ENCODE peak calls at places on chromosomes 7 and 10, in five cellular contexts. Q is memory B cell; O is activated CD8-positive, alpha-beta memory T cell treated with anti-CD3 and anti-CD28 coated beads for 24 hours; K is coronary artery; C is cortex of kidney. X is an unnamed sample.

GRCh38 chr10:52212062-52212461 is 102.0 kb upstream of the DKK1 start:
- DNase-seq in Q (no peak), O (no peak), K (no peak), C (no peak), X (no peak)

GRCh38 chr10:18406136-18406535 is 245.3 kb downstream of the NSUN6 start:
- DNase-seq in Q (no peak), O (no peak), K (no peak), C (no peak), X (no peak)

GRCh38 chr7:106057962-106058901 is 53.9 kb downstream of the SYPL1 start:
- DNase-seq in Q (peak), O (peak), K (peak), C (no peak), X (peak)

GRCh38 chr7:99008921-99009530 is 130.7 kb downstream of the TRRAP start:
- DNase-seq in Q (no peak), O (peak), K (no peak), C (no peak), X (no peak)

GRCh38 chr7:135801045-135801693 is 52.6 kb upstream of the FAM180A start:
- DNase-seq in Q (peak), O (no peak), K (no peak), C (no peak), X (peak)

GRCh38 chr10:124149681-124150080 is 56.3 kb upstream of the CHST15 start:
- DNase-seq in Q (no peak), O (no peak), K (no peak), C (no peak), X (no peak)

GRCh38 chr7:36563706-36564325 is 160.5 kb downstream of the AOAH start:
- DNase-seq in Q (no peak), O (no peak), K (no peak), C (no peak), X (no peak)

GRCh38 chr10:129694633-129695356 is 227.8 kb downstream of the MGMT start:
- DNase-seq in Q (no peak), O (no peak), K (no peak), C (no peak), X (peak)

GRCh38 chr10:77552252-77552651 is 85.4 kb downstream of the KCNMA1 start:
- DNase-seq in Q (no peak), O (no peak), K (peak), C (no peak), X (no peak)

GRCh38 chr10:625335-625699 is 64.2 kb downstream of the DIP2C start:
- DNase-seq in Q (no peak), O (no peak), K (no peak), C (no peak), X (no peak)

GRCh38 chr10:77393821-77394501 is 243.6 kb downstream of the KCNMA1 start:
- DNase-seq in Q (no peak), O (no peak), K (no peak), C (no peak), X (no peak)

GRCh38 chr10:132515811-132516726 is 21.5 kb upstream of the INPP5A start:
- DNase-seq in Q (no peak), O (no peak), K (peak), C (no peak), X (no peak)